ENCODE peak calls at places on chromosomes 6 and 20, in nine cellular contexts. D, U, B, V, H, F, R, O and N are unnamed samples.

GRCh38 chr6:55388161-55388560 is 60.9 kb downstream of the GFRAL start:
- DNase-seq in D (no peak), U (peak; percentile 49), B (no peak), V (no peak), H (no peak), F (no peak), R (no peak), O (no peak), N (no peak)

GRCh38 chr6:141956046-141956761 is 176.5 kb upstream of the GJE1 start:
- DNase-seq in D (no peak), U (peak; percentile 5), B (no peak), V (no peak), H (no peak), F (peak; percentile 17), R (no peak), O (no peak), N (no peak)

GRCh38 chr20:10673176-10673830 is 496 bp downstream of the JAG1 start:
- DNase-seq in D (peak; percentile 79), U (no peak), B (peak; percentile 61), V (peak; percentile 42), H (peak; percentile 63), F (peak; percentile 55), R (no peak), O (peak; percentile 59), N (no peak)

GRCh38 chr20:46639587-46639986 is 11.7 kb downstream of the SLC13A3 start:
- DNase-seq in D (no peak), U (no peak), B (no peak), V (no peak), H (no peak), F (no peak), R (no peak), O (no peak), N (no peak)

GRCh38 chr6:41059569-41059968 is 6.6 kb downstream of the APOBEC2 start:
- DNase-seq in D (no peak), U (peak; percentile 27), B (no peak), V (no peak), H (no peak), F (peak; percentile 45), R (no peak), O (no peak), N (no peak)

GRCh38 chr20:60097285-60097684 is 139.1 kb downstream of the CDH26 start:
- DNase-seq in D (no peak), U (no peak), B (no peak), V (no peak), H (no peak), F (no peak), R (no peak), O (no peak), N (peak; percentile 19)

GRCh38 chr6:133740218-133740617 is 148.7 kb upstream of the TCF21 start:
- DNase-seq in D (no peak), U (no peak), B (no peak), V (no peak), H (no peak), F (no peak), R (no peak), O (no peak), N (no peak)

GRCh38 chr6:52423971-52424381 is 3.8 kb downstream of the EFHC1 start:
- DNase-seq in D (no peak), U (peak; percentile 81), B (no peak), V (no peak), H (no peak), F (peak; percentile 97), R (no peak), O (no peak), N (no peak)

GRCh38 chr6:150685860-150686259 is 86.2 kb downstream of the PLEKHG1 start:
- DNase-seq in D (peak; percentile 72), U (peak; percentile 64), B (peak; percentile 45), V (no peak), H (no peak), F (no peak), R (peak; percentile 4), O (peak; percentile 58), N (no peak)

GRCh38 chr6:118565317-118565960 is 17.3 kb downstream of the PLN start:
- DNase-seq in D (no peak), U (peak; percentile 56), B (no peak), V (no peak), H (no peak), F (peak; percentile 21), R (peak; percentile 3), O (no peak), N (no peak)

GRCh38 chr20:59977086-59977485 is 18.9 kb downstream of the CDH26 start:
- DNase-seq in D (no peak), U (no peak), B (no peak), V (no peak), H (no peak), F (no peak), R (no peak), O (no peak), N (no peak)

GRCh38 chr6:155021680-155022079 is 26.6 kb downstream of the TIAM2 start:
- DNase-seq in D (no peak), U (no peak), B (no peak), V (no peak), H (no peak), F (no peak), R (no peak), O (no peak), N (no peak)

GRCh38 chr6:129073651-129074419 is 190.9 kb downstream of the LAMA2 start:
- DNase-seq in D (no peak), U (no peak), B (no peak), V (no peak), H (no peak), F (no peak), R (no peak), O (no peak), N (no peak)

GRCh38 chr20:15976047-15976731 is 597.1 kb downstream of the KIF16B start:
- DNase-seq in D (no peak), U (no peak), B (no peak), V (no peak), H (no peak), F (no peak), R (no peak), O (no peak), N (no peak)

GRCh38 chr6:5584072-5584471 is 322.8 kb downstream of the FARS2 start:
- DNase-seq in D (no peak), U (no peak), B (no peak), V (no peak), H (no peak), F (peak; percentile 83), R (no peak), O (no peak), N (no peak)

GRCh38 chr6:155832596-155832995 is 377.0 kb upstream of the NOX3 start:
- DNase-seq in D (no peak), U (peak; percentile 50), B (no peak), V (no peak), H (no peak), F (peak; percentile 79), R (no peak), O (no peak), N (no peak)

GRCh38 chr6:6703720-6704422 is 115.4 kb downstream of the LY86 start:
- DNase-seq in D (no peak), U (no peak), B (peak; percentile 61), V (peak; percentile 76), H (no peak), F (no peak), R (no peak), O (no peak), N (no peak)

GRCh38 chr20:50572922-50573777 is 63.0 kb downstream of the PTPN1 start:
- DNase-seq in D (no peak), U (no peak), B (no peak), V (no peak), H (peak; percentile 86), F (peak; percentile 73), R (no peak), O (no peak), N (no peak)

GRCh38 chr6:159833997-159834601 is 34.0 kb downstream of the PNLDC1 start:
- DNase-seq in D (no peak), U (no peak), B (no peak), V (no peak), H (no peak), F (no peak), R (no peak), O (peak; percentile 10), N (no peak)
- H3K4me1 ChIP-seq in D (no peaks in the 10 kb centered on the region), U (no peaks in the 10 kb centered on the region), B (no peaks in the 10 kb centered on the region), V (no peaks in the 10 kb centered on the region), H (no peaks in the 10 kb centered on the region), F (no peaks in the 10 kb centered on the region), R (no peaks in the 10 kb centered on the region), O (no peaks in the 10 kb centered on the region), N (peaks cover 5% of the 10 kb centered on the region)

DNA sequence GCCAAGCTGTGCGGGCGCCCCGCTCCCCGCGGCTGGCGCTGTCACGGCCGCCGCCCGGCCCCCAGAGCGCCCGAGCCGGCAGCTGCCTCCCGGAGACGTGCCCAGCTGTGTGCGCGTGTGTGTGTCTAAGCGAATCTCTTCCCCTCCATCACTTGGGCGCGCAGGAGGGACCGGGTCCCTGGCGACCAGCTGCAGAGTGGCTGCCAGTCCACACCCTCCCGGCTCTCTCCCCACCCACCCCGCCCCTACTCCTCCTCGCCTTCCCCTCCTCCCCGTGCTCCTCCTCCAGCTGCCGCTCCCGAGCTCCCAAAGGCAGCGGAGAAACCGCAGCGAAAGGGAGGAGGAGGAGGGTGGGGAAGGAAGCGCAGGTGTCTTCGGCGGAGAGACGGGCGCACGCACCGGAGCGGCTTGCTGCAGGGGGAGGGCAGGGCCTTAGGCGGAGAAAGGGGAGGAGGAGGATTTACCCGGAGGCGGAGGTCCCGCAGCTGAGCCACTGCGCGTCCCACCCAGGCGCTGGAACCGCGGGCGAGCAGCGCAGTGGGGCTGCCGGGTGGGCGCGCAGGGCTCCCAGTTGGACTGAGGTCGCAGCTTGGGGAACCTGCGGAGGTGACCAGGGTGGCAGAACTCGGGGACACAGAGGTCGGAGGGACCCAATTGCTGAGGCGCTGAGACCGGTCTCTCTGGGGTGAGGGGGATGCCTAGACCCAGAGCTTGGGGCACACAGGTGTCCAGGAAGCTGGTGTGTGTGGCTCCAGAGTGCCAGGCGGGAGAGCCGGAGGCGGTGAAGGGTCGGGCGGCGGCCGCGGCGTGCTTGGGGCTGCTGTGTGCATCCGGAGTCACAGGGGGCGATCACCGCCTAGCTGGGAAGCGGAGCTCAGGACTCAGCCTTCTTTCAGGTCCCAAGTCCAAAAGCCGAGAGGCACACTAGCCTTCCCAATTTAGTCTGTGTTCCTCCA is at the start of gene HS3ST5:
- DNase-seq in D (peak; percentile 64), U (peak; percentile 74), B (peak; percentile 40), V (no peak), H (peak; percentile 52), F (peak; percentile 32), R (peak; percentile 17), O (peak; percentile 45), N (peak; percentile 42)
- TF ChIP-seq CTCF in D (peak; percentile 24), U (peak; percentile 55), B (no peak), V (peak; percentile 19), H (peak; percentile 11), F (peak; percentile 21), R (peak; percentile 19), O (peak; percentile 13), N (no peak)

GRCh38 chr20:21259346-21259745 is 43.8 kb upstream of the XRN2 start:
- DNase-seq in D (no peak), U (no peak), B (no peak), V (no peak), H (no peak), F (no peak), R (no peak), O (no peak), N (no peak)
- H3K27ac ChIP-seq in D (no peak overlapping the region), U (no peak overlapping the region), B (no peak overlapping the region), V (no peak overlapping the region), H (no peak overlapping the region), F (no peak overlapping the region), R (no peak overlapping the region), O (no peak overlapping the region), N (no peak overlapping the region)

DNA sequence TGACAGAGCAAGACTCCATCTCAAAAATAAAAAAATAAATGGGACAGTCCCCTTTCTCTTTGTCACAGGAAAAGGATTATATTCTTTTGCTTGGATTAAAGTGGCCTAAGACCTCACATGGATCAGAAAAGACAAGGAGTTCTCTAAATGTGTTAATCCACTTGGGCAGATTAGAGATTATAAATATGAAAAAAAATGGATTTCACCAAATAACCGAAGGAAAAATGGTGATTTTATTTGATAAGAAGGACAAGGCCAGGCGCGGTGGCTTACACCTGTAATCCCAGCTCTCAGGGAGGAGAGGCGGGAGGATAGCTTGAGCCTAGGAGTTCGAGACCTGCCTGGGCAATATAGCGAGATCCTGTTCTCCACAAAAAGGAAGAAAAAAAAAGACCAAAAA is 21.8 kb downstream of the SAMHD1 start:
- DNase-seq in D (peak; percentile 21), U (no peak), B (no peak), V (no peak), H (no peak), F (no peak), R (no peak), O (no peak), N (no peak)
- H3K4me1 ChIP-seq in D (peaks cover 30% of the 10 kb centered on the region), U (peaks cover 3% of the 10 kb centered on the region), B (peaks cover 3% of the 10 kb centered on the region), V (peaks cover 5% of the 10 kb centered on the region), H (peaks cover 30% of the 10 kb centered on the region), F (no peaks in the 10 kb centered on the region), R (peaks cover 8% of the 10 kb centered on the region), O (peaks cover 35% of the 10 kb centered on the region), N (no peaks in the 10 kb centered on the region)